ENCODE peak calls at places on chromosomes 4 and X, in ten cellular contexts. O is GM10248, C is RWPE1, U is PC-3, N is neural crest cell, F is uterus, L is neural progenitor cell, T is tibial artery, Z is endodermal cell, G is chondrocyte. I is an unnamed sample.

GRCh38 chr4:78560296-78560963 is 8.9 kb downstream of the ANXA3 start:
- DNase-seq in G (no peak), U (peak), N (no peak), F (no peak), C (peak), Z (no peak), L (no peak), T (no peak), O (no peak), I (no peak)

GRCh38 chr4:138945840-138946239 is 69.7 kb upstream of the NOCT start:
- DNase-seq in O (no peak), Z (no peak), G (no peak), N (no peak), F (no peak), T (no peak), C (no peak), L (no peak), U (no peak), I (no peak)

GRCh38 chr4:53505947-53506346 is 85.3 kb downstream of the LNX1 start:
- DNase-seq in U (peak), F (no peak), N (no peak), Z (no peak), T (no peak), O (no peak), L (no peak), C (no peak), G (no peak), I (no peak)

GRCh38 chr4:41865306-41865980 is 69.8 kb upstream of the TMEM33 start:
- DNase-seq in U (no peak), L (peak), O (no peak), T (no peak), Z (peak), F (no peak), N (no peak), C (no peak), G (no peak), I (no peak)

GRCh38 chrX:110734894-110735541 is 60.6 kb downstream of the CHRDL1 start:
- DNase-seq in U (no peak), Z (no peak), F (no peak), G (no peak), N (no peak), O (no peak), L (peak), T (no peak), C (peak), I (peak)

GRCh38 chrX:13215729-13216128 is 104.1 kb downstream of the ATXN3L start:
- DNase-seq in C (no peak), L (no peak), Z (no peak), T (no peak), G (no peak), F (no peak), U (peak), N (no peak), O (no peak), I (no peak)

GRCh38 chrX:152897216-152898144 is at the start of gene ZNF185:
- DNase-seq in U (peak), Z (peak), T (no peak), C (peak), N (peak), L (peak), G (peak), F (peak), O (no peak), I (no peak)

GRCh38 chrX:44775726-44776125 is 68.1 kb upstream of the DUSP21 start:
- DNase-seq in C (no peak), N (no peak), L (no peak), G (no peak), T (no peak), O (no peak), F (no peak), Z (no peak), U (no peak), I (no peak)

GRCh38 chrX:133859860-133860259 is 125.5 kb downstream of the GPC3 start:
- DNase-seq in Z (no peak), N (no peak), C (no peak), U (no peak), G (no peak), L (no peak), T (peak), O (no peak), F (peak), I (no peak)

GRCh38 chrX:138128025-138128671 is 562.2 kb downstream of the ZIC3 start:
- DNase-seq in U (peak), F (no peak), T (no peak), L (peak), Z (peak), C (peak), G (no peak), N (peak), O (peak), I (peak)

GRCh38 chrX:22135994-22136684 is 104.0 kb downstream of the PHEX start:
- DNase-seq in O (peak), Z (no peak), U (peak), T (no peak), N (peak), G (no peak), F (no peak), C (peak), L (peak), I (no peak)
- TF ChIP-seq CTCF in O (peak), Z (peak), U (peak), T (peak), N (peak), G (peak), F (peak), C (peak), L (peak), I (peak)

GRCh38 chr4:4851906-4852305 is 7.6 kb upstream of the MSX1 start:
- DNase-seq in G (peak), T (no peak), N (no peak), U (no peak), Z (no peak), O (no peak), F (no peak), L (no peak), C (no peak), I (no peak)

GRCh38 chr4:4853371-4853823 is 6.1 kb upstream of the MSX1 start:
- DNase-seq in O (no peak), L (peak), N (no peak), U (no peak), Z (peak), C (no peak), T (no peak), F (no peak), G (peak), I (no peak)

GRCh38 chr4:4853921-4854648 is 5.4 kb upstream of the MSX1 start:
- DNase-seq in N (no peak), F (no peak), G (peak), T (no peak), U (no peak), C (no peak), O (no peak), Z (no peak), L (no peak), I (no peak)

GRCh38 chr4:4851081-4851480 is 8.4 kb upstream of the MSX1 start:
- DNase-seq in F (no peak), C (no peak), Z (no peak), L (no peak), T (no peak), U (no peak), N (no peak), O (no peak), G (peak), I (no peak)

DNA sequence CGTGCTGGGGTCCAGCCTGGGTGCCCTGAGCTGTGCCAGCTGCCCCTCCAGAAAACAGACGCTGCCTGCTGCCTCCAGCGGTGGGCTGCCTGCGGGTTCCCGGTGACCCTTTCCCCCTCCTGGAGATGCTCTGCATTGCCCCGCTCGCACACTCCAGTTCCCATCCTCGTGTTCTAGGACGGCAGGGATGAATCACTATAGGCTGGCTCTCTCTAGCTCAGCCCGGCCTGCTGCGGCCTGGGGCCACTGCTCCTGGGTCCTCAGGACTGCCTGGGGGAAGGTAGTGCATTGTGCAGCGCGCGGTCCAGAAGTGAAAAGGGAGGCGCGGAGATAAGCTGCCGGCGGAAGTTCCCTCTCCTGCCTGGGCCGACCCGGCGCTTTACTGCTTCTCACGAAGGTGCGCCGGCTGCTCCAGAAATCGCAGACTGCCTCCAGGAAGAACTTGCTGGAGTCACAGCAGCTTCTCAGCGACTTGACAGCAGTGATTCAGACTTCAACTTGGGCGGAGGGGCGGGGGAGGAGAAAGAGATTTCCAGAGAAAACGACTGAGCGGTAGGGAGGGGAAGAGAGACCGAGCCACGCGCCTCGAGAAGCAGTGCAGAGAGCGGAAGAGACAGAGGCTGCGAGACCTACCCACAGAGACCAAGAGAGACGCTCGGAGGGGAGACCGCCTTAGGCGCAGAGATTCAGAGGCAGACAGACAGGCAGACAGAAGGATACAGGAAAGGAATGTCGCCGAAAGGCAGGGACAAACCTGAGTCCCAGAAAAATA is 6.7 kb upstream of the MSX1 start:
- DNase-seq in T (peak), O (no peak), F (peak), N (peak), L (peak), C (peak), G (peak), Z (peak), U (no peak), I (no peak)
- TF ChIP-seq CTCF in T (peak), O (no peak), F (no peak), N (peak), L (peak), C (no peak), G (peak), Z (peak), U (no peak), I (peak)

GRCh38 chrX:54444752-54445151 is 4.5 kb downstream of the TSR2 start:
- DNase-seq in Z (peak), N (no peak), T (no peak), O (no peak), L (no peak), F (no peak), G (no peak), U (no peak), C (no peak), I (no peak)

GRCh38 chrX:54442790-54443189 is 2.6 kb downstream of the TSR2 start:
- DNase-seq in L (no peak), T (no peak), O (no peak), U (no peak), G (no peak), Z (no peak), C (no peak), F (no peak), N (no peak), I (no peak)

GRCh38 chrX:54446084-54446483 is 5.9 kb downstream of the TSR2 start:
- DNase-seq in F (no peak), O (no peak), G (no peak), T (no peak), Z (peak), U (no peak), L (no peak), C (no peak), N (no peak), I (no peak)

GRCh38 chrX:54435121-54435520 is 5.1 kb upstream of the TSR2 start:
- DNase-seq in G (no peak), O (no peak), N (no peak), F (no peak), C (no peak), T (no peak), L (no peak), Z (no peak), U (no peak), I (no peak)

DNA sequence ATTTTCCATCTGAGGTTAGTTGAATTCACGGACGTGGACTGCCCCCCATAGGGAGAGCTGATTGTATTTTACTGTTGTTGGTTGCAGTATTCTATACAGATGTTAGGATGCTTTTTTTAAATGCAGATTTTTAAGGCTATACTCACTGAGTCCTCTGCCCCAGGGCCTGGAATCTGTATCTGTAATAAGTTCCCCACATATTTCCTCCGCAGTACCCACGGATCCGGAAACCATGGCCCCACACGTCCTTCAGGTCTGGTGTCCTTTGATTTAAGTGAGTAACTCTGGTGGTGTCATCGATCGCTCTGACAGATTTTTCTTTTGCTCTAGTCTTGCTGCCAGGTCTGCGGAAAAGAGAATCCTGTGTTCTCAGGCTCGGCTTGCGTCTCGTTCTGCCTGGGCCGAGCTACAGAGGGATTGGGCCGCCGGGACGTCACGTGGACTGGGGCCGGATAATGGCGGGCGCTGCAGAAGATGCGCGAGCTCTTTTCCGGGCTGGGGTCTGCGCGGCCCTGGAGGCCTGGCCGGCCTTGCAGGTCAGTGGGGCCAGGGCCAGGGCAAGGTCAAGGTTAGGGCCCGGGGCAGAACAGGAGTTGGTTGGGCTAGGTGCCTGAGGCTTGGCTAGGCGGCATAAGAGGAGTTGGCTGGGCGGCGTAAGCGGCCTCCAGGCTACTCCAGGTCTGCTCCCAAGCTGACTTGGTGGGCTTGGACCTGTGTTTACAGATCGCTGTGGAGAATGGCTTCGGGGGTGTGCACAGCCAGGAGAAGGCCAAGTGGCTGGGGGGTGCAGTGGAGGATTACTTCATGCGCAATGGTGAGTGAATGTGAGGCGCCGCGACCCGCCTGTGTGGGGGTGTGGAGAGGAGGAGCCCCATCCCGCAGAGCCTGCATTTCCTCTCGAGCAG is at the start of gene TSR2:
- DNase-seq in G (peak), C (peak), F (peak), Z (peak), U (peak), O (peak), T (peak), N (peak), L (peak), I (peak)
- TF ChIP-seq CTCF in G (peak), C (no peak), F (no peak), Z (peak), U (peak), O (peak), T (no peak), N (peak), L (peak), I (no peak)

GRCh38 chrX:2351321-2351720 is 149.5 kb downstream of the DHRSX start:
- DNase-seq in L (no peak), N (no peak), C (no peak), T (no peak), F (no peak), U (peak), Z (no peak), G (no peak), O (no peak), I (peak)

GRCh38 chrX:2348225-2348624 is 152.6 kb downstream of the DHRSX start:
- DNase-seq in Z (no peak), U (no peak), C (no peak), N (no peak), L (peak), F (no peak), G (no peak), T (no peak), O (no peak), I (no peak)

DNA sequence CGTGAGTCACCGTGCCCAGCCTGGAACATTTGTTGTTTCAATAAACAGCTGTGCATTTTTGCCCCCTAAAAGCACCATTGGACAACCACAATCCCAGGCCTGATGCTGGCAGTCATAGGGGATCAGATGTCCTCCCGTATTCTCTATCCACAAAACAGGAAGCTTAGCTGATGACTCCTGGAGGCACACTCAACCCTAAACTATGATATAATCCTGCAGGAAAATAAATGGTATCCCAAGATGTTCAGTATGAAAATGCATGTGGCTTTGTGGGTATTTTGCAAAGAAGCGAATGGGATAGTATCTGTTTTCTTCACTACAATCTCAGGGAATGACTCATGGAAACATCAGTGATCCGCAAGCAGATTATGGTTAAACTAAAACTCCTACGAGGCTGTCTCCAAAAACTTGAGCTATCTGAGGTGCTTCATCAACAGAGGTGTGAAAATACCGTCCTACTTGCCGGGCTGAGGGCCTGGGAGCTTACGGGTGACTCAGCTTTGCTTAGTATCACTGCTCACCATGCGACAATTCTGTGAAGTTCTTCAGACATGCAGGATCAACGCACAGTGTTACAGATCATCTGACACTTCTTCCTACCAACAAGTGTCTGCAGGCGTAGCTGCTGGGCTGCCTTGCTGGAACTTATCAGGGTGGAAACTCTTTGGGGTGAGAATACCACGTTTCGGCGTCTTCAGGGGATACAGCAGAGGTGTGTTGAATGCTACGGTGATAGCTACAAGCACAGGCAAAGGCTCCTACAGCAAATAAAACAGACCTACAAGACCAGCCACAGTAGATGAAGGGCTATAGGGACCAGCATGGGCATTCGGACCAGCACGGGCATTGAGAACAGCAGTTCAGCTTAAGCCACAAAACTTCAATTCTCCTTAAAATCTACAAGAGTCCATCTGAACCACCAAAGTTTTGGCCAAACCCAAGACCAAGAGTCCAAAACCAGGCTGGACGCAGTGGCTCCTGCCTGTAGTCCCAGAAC is 148.5 kb downstream of the DHRSX start:
- DNase-seq in N (no peak), Z (peak), L (no peak), F (no peak), C (no peak), G (no peak), T (no peak), O (no peak), U (peak), I (peak)
- TF ChIP-seq CTCF in N (no peak), Z (no peak), L (no peak), F (no peak), C (no peak), G (peak), T (no peak), O (no peak), U (no peak), I (no peak)

DNA sequence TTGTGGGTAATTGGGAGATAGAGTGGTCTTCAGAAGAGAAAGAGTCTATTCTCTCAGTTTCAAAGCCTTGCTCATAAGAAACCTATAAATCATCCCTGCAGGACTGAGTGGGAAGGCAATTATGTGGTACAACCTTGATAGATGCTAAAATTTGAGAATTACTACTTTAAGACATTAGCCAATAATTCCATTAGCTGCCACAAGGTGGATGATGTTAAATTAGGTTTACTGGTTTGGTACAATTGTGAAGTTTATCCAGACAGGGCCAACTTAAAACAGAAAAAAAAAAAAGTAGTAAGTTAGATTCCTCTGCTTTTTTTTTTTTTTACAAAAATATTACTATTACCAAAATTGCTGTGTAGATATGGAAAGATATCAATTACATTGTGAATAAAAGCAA is 73.2 kb upstream of the AMOT start:
- DNase-seq in T (no peak), G (no peak), F (no peak), O (no peak), N (no peak), U (no peak), L (no peak), Z (no peak), C (no peak), I (no peak)
- TF ChIP-seq CTCF in T (no peak), G (peak), F (no peak), O (no peak), N (peak), U (no peak), L (peak), Z (peak), C (no peak), I (no peak)